ENCODE peak calls at places on chromosomes 3 and 15, in seven cellular contexts. U is K562, S is GM12892, F is H1, E is SK-N-SH, H is GM12878, G is HepG2. M is an unnamed sample.
A peak's percentile ranks its signal among the peaks of the same experiment; 100 is the strongest.

GRCh38 chr3:193053031-193053430 is 135.4 kb upstream of the MB21D2 start:
- DNase-seq in U (no peak), S (no peak), F (no peak), E (no peak), H (no peak), G (no peak), M (no peak)

GRCh38 chr3:44954289-44954688 is 21.7 kb downstream of the ZDHHC3 start:
- DNase-seq in U (no peak), S (no peak), F (no peak), E (no peak), H (no peak), G (no peak), M (no peak)

GRCh38 chr15:31278544-31279220 is 48.0 kb upstream of the KLF13 start:
- DNase-seq in U (peak; percentile 2), S (no peak), F (no peak), E (peak; percentile 12), H (no peak), G (no peak), M (no peak)

GRCh38 chr3:156460206-156460609 is 94.7 kb downstream of the SSR3 start:
- DNase-seq in U (peak; percentile 67), S (no peak), F (no peak), E (no peak), H (no peak), G (no peak), M (no peak)

GRCh38 chr3:93961026-93961425 is 12.7 kb downstream of the PROS1 start:
- DNase-seq in U (no peak), S (no peak), F (no peak), E (no peak), H (no peak), G (no peak), M (no peak)

GRCh38 chr15:88388702-88389101 is 78.5 kb downstream of the MRPL46 start:
- DNase-seq in U (no peak), S (no peak), F (no peak), E (no peak), H (no peak), G (peak; percentile 85), M (no peak)

GRCh38 chr3:170907519-170908234 is 760 bp downstream of the EIF5A2 start:
- DNase-seq in U (peak; percentile 16), S (no peak), F (no peak), E (no peak), H (no peak), G (peak; percentile 9), M (peak; percentile 1)

GRCh38 chr3:154971771-154972326 is 108.3 kb upstream of the MME start:
- DNase-seq in U (no peak), S (no peak), F (no peak), E (no peak), H (no peak), G (no peak), M (no peak)

GRCh38 chr15:78396976-78397375 is 41.0 kb upstream of the IREB2 start:
- DNase-seq in U (peak; percentile 51), S (no peak), F (no peak), E (no peak), H (no peak), G (peak; percentile 70), M (no peak)

GRCh38 chr3:58627580-58627894 is 39.0 kb downstream of the FAM3D start:
- DNase-seq in U (no peak), S (no peak), F (no peak), E (peak; percentile 53), H (no peak), G (no peak), M (no peak)

GRCh38 chr15:65829150-65829764 is 37.2 kb upstream of the DENND4A start:
- DNase-seq in U (peak; percentile 40), S (no peak), F (no peak), E (peak; percentile 44), H (no peak), G (peak; percentile 33), M (no peak)

GRCh38 chr3:153443961-153444360 is 281.9 kb downstream of the RAP2B start:
- DNase-seq in U (no peak), S (no peak), F (no peak), E (peak; percentile 2), H (no peak), G (peak; percentile 5), M (no peak)

GRCh38 chr15:98649621-98649995 is 1.3 kb downstream of the IGF1R start:
- DNase-seq in U (no peak), S (no peak), F (no peak), E (peak; percentile 57), H (no peak), G (no peak), M (peak; percentile 30)

GRCh38 chr3:94234177-94234788 is 171.4 kb downstream of the NSUN3 start:
- DNase-seq in U (peak; percentile 12), S (no peak), F (no peak), E (peak; percentile 31), H (no peak), G (peak; percentile 16), M (no peak)

GRCh38 chr15:63344737-63345390 is 36.8 kb downstream of the CA12 start:
- DNase-seq in U (no peak), S (no peak), F (no peak), E (no peak), H (no peak), G (no peak), M (no peak)

GRCh38 chr15:85624241-85624855 is 170.4 kb downstream of the KLHL25 start:
- DNase-seq in U (no peak), S (no peak), F (no peak), E (no peak), H (no peak), G (no peak), M (no peak)

GRCh38 chr15:70524470-70524869 is 238.9 kb downstream of the UACA start:
- DNase-seq in U (no peak), S (no peak), F (no peak), E (no peak), H (no peak), G (no peak), M (no peak)

GRCh38 chr15:70528270-70528706 is 235.1 kb downstream of the UACA start:
- DNase-seq in U (peak; percentile 20), S (peak; percentile 29), F (no peak), E (no peak), H (peak; percentile 66), G (peak; percentile 66), M (no peak)

GRCh38 chr15:70525551-70525950 is 237.8 kb downstream of the UACA start:
- DNase-seq in U (no peak), S (no peak), F (no peak), E (no peak), H (no peak), G (no peak), M (no peak)

GRCh38 chr15:70526974-70527325 is 236.4 kb downstream of the UACA start:
- DNase-seq in U (no peak), S (no peak), F (no peak), E (no peak), H (no peak), G (no peak), M (no peak)

GRCh38 chr15:70526221-70526973 is 237.0 kb downstream of the UACA start:
- DNase-seq in U (no peak), S (no peak), F (no peak), E (peak; percentile 77), H (no peak), G (no peak), M (no peak)
- TF ChIP-seq POLR2AphosphoS5 in U (no peak), S (no peak), F (no peak), E (no peak), H (no peak), G (no peak), M (no peak)

GRCh38 chr3:21647961-21648360 is 103.0 kb downstream of the ZNF385D start:
- DNase-seq in U (no peak), S (no peak), F (no peak), E (no peak), H (no peak), G (no peak), M (no peak)

GRCh38 chr3:21643752-21644151 is 107.3 kb downstream of the ZNF385D start:
- DNase-seq in U (no peak), S (no peak), F (no peak), E (no peak), H (no peak), G (no peak), M (no peak)

GRCh38 chr3:21644268-21644667 is 106.7 kb downstream of the ZNF385D start:
- DNase-seq in U (no peak), S (no peak), F (no peak), E (no peak), H (no peak), G (no peak), M (no peak)

GRCh38 chr3:21642433-21642832 is 108.6 kb downstream of the ZNF385D start:
- DNase-seq in U (no peak), S (no peak), F (no peak), E (no peak), H (no peak), G (no peak), M (no peak)

GRCh38 chr3:21645121-21645897 is 105.7 kb downstream of the ZNF385D start:
- DNase-seq in U (no peak), S (no peak), F (no peak), E (peak; percentile 5), H (no peak), G (no peak), M (no peak)
- TF ChIP-seq TAF1 in U (no peak), S (no peak), F (no peak), E (no peak), H (no peak), G (no peak), M (no peak)

DNA sequence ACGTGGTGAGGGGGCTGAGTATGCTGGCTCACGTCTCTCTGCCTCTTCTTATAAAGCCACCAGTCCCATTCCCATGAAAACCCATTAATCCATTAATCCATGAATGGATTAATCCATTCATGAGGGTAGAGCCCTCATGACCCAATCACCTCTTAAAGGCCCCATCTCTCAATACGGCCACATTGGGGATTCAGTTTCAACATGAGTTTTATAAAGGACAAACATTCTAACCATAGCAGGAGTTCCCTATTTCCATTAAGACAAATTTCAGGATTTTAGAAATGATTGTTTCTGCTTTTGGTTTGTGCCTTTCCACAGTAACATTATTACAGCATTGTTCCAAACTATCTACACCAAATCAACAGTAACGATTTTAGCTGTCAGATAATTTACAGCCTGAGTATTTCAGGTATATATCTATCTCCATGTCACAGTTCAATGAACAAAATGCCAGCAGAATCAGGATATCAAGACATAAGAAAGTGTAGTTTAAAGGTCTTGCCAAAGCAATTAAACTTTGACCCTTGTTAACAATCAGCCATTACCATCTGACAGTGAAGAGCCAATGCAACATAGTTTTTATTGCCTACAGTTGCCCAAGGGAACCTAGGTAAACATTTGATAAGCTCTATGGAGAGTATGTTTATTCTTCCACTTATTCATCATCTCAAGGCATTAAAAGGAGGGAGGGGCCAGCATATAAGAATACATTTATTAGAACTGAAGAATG is 3.8 kb downstream of the TSPAN3 start:
- DNase-seq in U (no peak), S (no peak), F (no peak), E (no peak), H (no peak), G (peak; percentile 58), M (no peak)
- TF ChIP-seq POLR2AphosphoS5 in U (no peak), S (no peak), F (no peak), E (no peak), H (no peak), G (no peak), M (no peak)

DNA sequence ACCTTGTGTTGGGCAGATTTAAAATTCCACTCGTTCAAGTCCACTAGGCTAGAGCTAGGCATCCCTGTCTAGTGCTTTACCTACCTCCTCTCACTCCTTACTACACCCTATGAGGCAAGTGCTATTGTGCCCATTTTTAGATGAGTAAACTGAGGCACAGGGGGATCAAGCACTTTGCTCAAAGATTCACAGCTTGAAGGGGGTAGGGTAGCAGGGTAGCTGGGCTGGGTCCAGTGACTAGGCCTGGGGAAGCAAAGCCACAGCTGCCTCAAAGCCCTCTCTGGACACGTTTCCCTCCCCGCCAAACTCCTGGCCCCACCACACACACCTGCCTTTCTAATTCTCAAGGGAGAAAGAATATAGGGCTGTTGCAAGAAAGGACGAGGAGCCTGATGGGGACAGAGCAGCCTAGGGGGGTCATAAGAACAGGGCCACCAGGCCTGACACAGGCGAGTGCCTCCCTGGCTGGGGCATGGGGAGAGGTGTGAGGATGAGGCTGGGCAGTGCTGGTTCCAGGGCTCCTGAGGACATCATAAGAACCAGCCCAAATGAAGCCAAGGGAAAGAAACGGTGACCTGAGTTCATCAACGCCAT is 34.8 kb upstream of the SFMBT1 start:
- DNase-seq in U (no peak), S (no peak), F (no peak), E (no peak), H (no peak), G (no peak), M (no peak)
- TF ChIP-seq TAF1 in U (no peak), S (no peak), F (no peak), E (no peak), H (no peak), G (no peak), M (no peak)

M was measured in GM12891.